ENCODE peak calls at places on chromosomes 7 and 10, in four cellular contexts. One of them, this sample, is unnamed.

GRCh38 chr10:14602807-14603538 is 171.7 kb downstream of the FAM107B start:
- DNase-seq in A549: no peak
- DNase-seq in K562: no peak
- DNase-seq in HepG2: no peak
- DNase-seq in this sample: no peak

GRCh38 chr10:73793456-73793855 is 8.1 kb downstream of the ZSWIM8 start:
- DNase-seq in HepG2: no peak
- DNase-seq in A549: no peak
- DNase-seq in K562: no peak
- DNase-seq in this sample: no peak

GRCh38 chr10:129192344-129193128 is 274.5 kb upstream of the MGMT start:
- DNase-seq in K562: no peak
- DNase-seq in HepG2: no peak
- DNase-seq in A549: no peak
- DNase-seq in this sample: no peak

GRCh38 chr7:150567168-150567567 is at the start of gene GIMAP4:
- DNase-seq in K562: no peak
- DNase-seq in A549: no peak
- DNase-seq in HepG2: no peak
- DNase-seq in this sample: no peak

GRCh38 chr10:74891048-74891447 is 64.6 kb downstream of the KAT6B start:
- DNase-seq in A549: no peak
- DNase-seq in HepG2: no peak
- DNase-seq in K562: no peak
- DNase-seq in this sample: no peak

GRCh38 chr10:43452356-43452914 is 15.5 kb downstream of the ZNF487 start:
- DNase-seq in A549: no peak
- DNase-seq in HepG2: no peak
- DNase-seq in K562: no peak
- DNase-seq in this sample: no peak

GRCh38 chr7:12322287-12322902 is 81.3 kb downstream of the VWDE start:
- DNase-seq in A549: no peak
- DNase-seq in K562: no peak
- DNase-seq in HepG2: peak; percentile 3
- DNase-seq in this sample: no peak

GRCh38 chr7:112009081-112009480 is 197.1 kb downstream of the DOCK4 start:
- DNase-seq in K562: no peak
- DNase-seq in A549: no peak
- DNase-seq in HepG2: peak; percentile 43
- DNase-seq in this sample: no peak

GRCh38 chr10:119383174-119383856 is 159.2 kb downstream of the RGS10 start:
- DNase-seq in K562: no peak
- DNase-seq in HepG2: no peak
- DNase-seq in A549: no peak
- DNase-seq in this sample: no peak

GRCh38 chr7:30727061-30727945 is 24.6 kb upstream of the INMT start:
- DNase-seq in A549: no peak
- DNase-seq in HepG2: no peak
- DNase-seq in K562: no peak
- DNase-seq in this sample: no peak

GRCh38 chr10:129342385-129342784 is 124.7 kb upstream of the MGMT start:
- DNase-seq in A549: no peak
- DNase-seq in HepG2: no peak
- DNase-seq in K562: no peak
- DNase-seq in this sample: no peak

GRCh38 chr7:47622946-47623640 is 41.2 kb upstream of the TNS3 start:
- DNase-seq in K562: no peak
- DNase-seq in HepG2: peak; percentile 89
- DNase-seq in A549: no peak
- DNase-seq in this sample: no peak

GRCh38 chr10:92239600-92240288 is 51.1 kb downstream of the CPEB3 start:
- DNase-seq in K562: no peak
- DNase-seq in A549: peak; percentile 25
- DNase-seq in HepG2: no peak
- DNase-seq in this sample: peak; percentile 60

GRCh38 chr10:24700911-24701310 is 22.8 kb downstream of the ARHGAP21 start:
- DNase-seq in HepG2: no peak
- DNase-seq in K562: no peak
- DNase-seq in A549: no peak
- DNase-seq in this sample: no peak

GRCh38 chr7:151851160-151851751 is 25.7 kb downstream of the PRKAG2 start:
- DNase-seq in K562: no peak
- DNase-seq in HepG2: no peak
- DNase-seq in A549: no peak
- DNase-seq in this sample: peak; percentile 4

GRCh38 chr10:52378124-52378523 is 64.0 kb downstream of the DKK1 start:
- DNase-seq in A549: no peak
- DNase-seq in K562: no peak
- DNase-seq in HepG2: peak; percentile 88
- DNase-seq in this sample: no peak

GRCh38 chr7:48295572-48295971 is 124.3 kb downstream of the ABCA13 start:
- DNase-seq in A549: no peak
- DNase-seq in HepG2: no peak
- DNase-seq in K562: no peak
- DNase-seq in this sample: no peak

GRCh38 chr10:116888380-116889055 is 39.2 kb downstream of the ENO4 start:
- DNase-seq in HepG2: peak; percentile 4
- DNase-seq in A549: peak; percentile 64
- DNase-seq in K562: no peak
- DNase-seq in this sample: peak; percentile 27

GRCh38 chr10:60466267-60467201 is 76.9 kb upstream of the ANK3 start:
- DNase-seq in K562: no peak
- DNase-seq in A549: no peak
- DNase-seq in HepG2: no peak
- DNase-seq in this sample: no peak

GRCh38 chr7:30906014-30906413 is 5.6 kb upstream of the AQP1 start:
- DNase-seq in A549: no peak
- DNase-seq in HepG2: no peak
- DNase-seq in K562: no peak
- DNase-seq in this sample: no peak

GRCh38 chr10:90965720-90966119 is 44.8 kb upstream of the ANKRD1 start:
- DNase-seq in A549: no peak
- DNase-seq in K562: no peak
- DNase-seq in HepG2: no peak
- DNase-seq in this sample: no peak

GRCh38 chr10:14660872-14661271 is 113.8 kb downstream of the FAM107B start:
- DNase-seq in HepG2: no peak
- DNase-seq in A549: no peak
- DNase-seq in K562: no peak
- DNase-seq in this sample: no peak

GRCh38 chr7:17680026-17680425 is 260.3 kb downstream of the SNX13 start:
- DNase-seq in K562: no peak
- DNase-seq in A549: peak; percentile 15
- DNase-seq in HepG2: no peak
- DNase-seq in this sample: no peak

GRCh38 chr7:23523486-23524075 is 8.2 kb downstream of the TRA2A start:
- DNase-seq in A549: no peak
- DNase-seq in K562: no peak
- DNase-seq in HepG2: no peak
- DNase-seq in this sample: no peak

GRCh38 chr10:122162566-122163181 is 108.4 kb upstream of the BTBD16 start:
- DNase-seq in K562: no peak
- DNase-seq in HepG2: peak; percentile 18
- DNase-seq in A549: no peak
- DNase-seq in this sample: no peak

GRCh38 chr10:88216976-88217375 is 353.6 kb downstream of the PTEN start:
- DNase-seq in A549: no peak
- DNase-seq in K562: no peak
- DNase-seq in HepG2: no peak
- DNase-seq in this sample: no peak

GRCh38 chr7:69654849-69655707 is 56.8 kb downstream of the AUTS2 start:
- DNase-seq in K562: no peak
- DNase-seq in HepG2: no peak
- DNase-seq in A549: no peak
- DNase-seq in this sample: no peak

GRCh38 chr7:33707427-33707826 is 197.9 kb upstream of the BMPER start:
- DNase-seq in A549: no peak
- DNase-seq in K562: no peak
- DNase-seq in HepG2: no peak
- DNase-seq in this sample: no peak

GRCh38 chr7:148916186-148916585 is 32.1 kb upstream of the EZH2 start:
- DNase-seq in A549: no peak
- DNase-seq in HepG2: no peak
- DNase-seq in K562: no peak
- DNase-seq in this sample: no peak

GRCh38 chr7:5766321-5766761 is 15.1 kb downstream of the RNF216 start:
- DNase-seq in A549: no peak
- DNase-seq in HepG2: no peak
- DNase-seq in K562: no peak
- DNase-seq in this sample: no peak

GRCh38 chr7:333399-333776 is 43.4 kb downstream of the FOXL3 start:
- DNase-seq in K562: no peak
- DNase-seq in HepG2: peak; percentile 63
- DNase-seq in A549: peak; percentile 25
- DNase-seq in this sample: no peak

GRCh38 chr7:330554-331230 is 40.7 kb downstream of the FOXL3 start:
- DNase-seq in A549: no peak
- DNase-seq in HepG2: no peak
- DNase-seq in K562: no peak
- DNase-seq in this sample: no peak

GRCh38 chr7:332646-333398 is 42.9 kb downstream of the FOXL3 start:
- DNase-seq in A549: peak; percentile 81
- DNase-seq in K562: peak; percentile 88
- DNase-seq in HepG2: peak; percentile 60
- DNase-seq in this sample: peak; percentile 92

GRCh38 chr7:329691-330281 is 39.8 kb downstream of the FOXL3 start:
- DNase-seq in HepG2: no peak
- DNase-seq in A549: no peak
- DNase-seq in K562: no peak
- DNase-seq in this sample: no peak

GRCh38 chr7:332020-332517 is 42.1 kb downstream of the FOXL3 start:
- DNase-seq in HepG2: no peak
- DNase-seq in A549: no peak
- DNase-seq in K562: no peak
- DNase-seq in this sample: no peak
- TF ChIP-seq NR3C1 in HepG2: no peak
- TF ChIP-seq NR3C1 in A549: no peak
- TF ChIP-seq NR3C1 in K562: no peak
- TF ChIP-seq NR3C1 in this sample: no peak

GRCh38 chr10:30387646-30388243 is 38.7 kb upstream of the MTPAP start:
- DNase-seq in K562: no peak
- DNase-seq in A549: no peak
- DNase-seq in HepG2: peak; percentile 35
- DNase-seq in this sample: no peak

GRCh38 chr10:30390207-30390606 is 41.1 kb upstream of the MTPAP start:
- DNase-seq in HepG2: peak; percentile 22
- DNase-seq in K562: no peak
- DNase-seq in A549: no peak
- DNase-seq in this sample: no peak

GRCh38 chr10:30386801-30387588 is 37.9 kb upstream of the MTPAP start:
- DNase-seq in HepG2: no peak
- DNase-seq in K562: no peak
- DNase-seq in A549: no peak
- DNase-seq in this sample: no peak

GRCh38 chr10:30391266-30391665 is 42.2 kb upstream of the MTPAP start:
- DNase-seq in K562: no peak
- DNase-seq in A549: no peak
- DNase-seq in HepG2: no peak
- DNase-seq in this sample: no peak

DNA sequence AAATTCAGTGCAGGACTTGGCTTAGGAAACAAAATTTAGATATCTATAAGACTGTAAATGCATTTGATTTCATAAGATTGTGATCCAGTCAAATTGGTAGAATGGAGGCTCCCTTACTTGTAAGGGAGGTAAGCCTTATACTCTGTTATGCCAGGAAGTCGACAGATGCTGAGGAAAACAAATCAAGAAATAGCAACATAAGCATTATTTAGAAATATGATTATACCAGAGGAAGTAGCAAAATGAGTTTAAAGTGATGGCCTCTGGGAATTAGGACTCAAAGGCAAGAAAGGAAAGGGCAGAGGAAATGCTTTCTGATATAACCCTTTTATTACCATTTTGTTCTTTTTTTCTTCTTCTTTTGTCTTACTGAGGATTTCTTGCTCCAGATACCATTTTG is 40.5 kb upstream of the MTPAP start:
- DNase-seq in A549: no peak
- DNase-seq in K562: no peak
- DNase-seq in HepG2: no peak
- DNase-seq in this sample: no peak
- TF ChIP-seq USF2 in A549: no peak
- TF ChIP-seq USF2 in K562: no peak
- TF ChIP-seq USF2 in HepG2: no peak
- TF ChIP-seq USF2 in this sample: no peak

GRCh38 chr10:125661942-125662515 is 20.9 kb downstream of the TEX36 start:
- DNase-seq in K562: peak; percentile 52
- DNase-seq in A549: no peak
- DNase-seq in HepG2: no peak
- DNase-seq in this sample: no peak
- TF ChIP-seq HMGXB4 in K562: no peak
- TF ChIP-seq HMGXB4 in A549: no peak
- TF ChIP-seq HMGXB4 in HepG2: no peak
- TF ChIP-seq HMGXB4 in this sample: no peak

GRCh38 chr10:79479283-79479909 is 32.9 kb upstream of the EIF5AL1 start:
- DNase-seq in A549: no peak
- DNase-seq in HepG2: no peak
- DNase-seq in K562: no peak
- DNase-seq in this sample: no peak

GRCh38 chr10:79483948-79484347 is 28.4 kb upstream of the EIF5AL1 start:
- DNase-seq in A549: no peak
- DNase-seq in HepG2: no peak
- DNase-seq in K562: no peak
- DNase-seq in this sample: no peak

GRCh38 chr10:79482721-79483120 is 29.6 kb upstream of the EIF5AL1 start:
- DNase-seq in HepG2: no peak
- DNase-seq in K562: no peak
- DNase-seq in A549: no peak
- DNase-seq in this sample: no peak

GRCh38 chr10:79484476-79484875 is 27.9 kb upstream of the EIF5AL1 start:
- DNase-seq in K562: no peak
- DNase-seq in A549: no peak
- DNase-seq in HepG2: no peak
- DNase-seq in this sample: no peak

DNA sequence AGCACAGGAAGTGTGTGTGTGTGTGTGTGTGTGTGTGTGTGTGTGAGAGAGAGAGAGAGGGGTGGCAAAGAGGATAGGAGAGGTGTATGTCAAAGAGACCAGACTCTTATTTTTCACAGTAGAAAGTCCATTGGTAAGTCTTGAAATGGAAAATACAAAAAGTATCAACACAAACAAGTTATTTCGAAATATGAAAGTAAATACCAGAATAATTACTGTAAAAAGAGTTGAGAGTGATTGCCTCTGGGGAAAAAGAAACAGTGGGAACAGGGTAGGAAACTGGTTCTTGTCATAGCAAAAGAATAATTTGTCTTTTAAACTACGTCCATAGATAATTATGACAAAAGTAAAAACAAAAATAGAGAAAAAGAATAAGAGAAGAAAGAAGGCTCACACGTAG is 29.0 kb upstream of the EIF5AL1 start:
- DNase-seq in A549: no peak
- DNase-seq in HepG2: no peak
- DNase-seq in K562: no peak
- DNase-seq in this sample: no peak
- TF ChIP-seq NR3C1 in A549: no peak
- TF ChIP-seq NR3C1 in HepG2: no peak
- TF ChIP-seq NR3C1 in K562: no peak
- TF ChIP-seq NR3C1 in this sample: no peak

GRCh38 chr10:70381491-70382421 is 669 bp downstream of the LRRC20 start:
- DNase-seq in HepG2: no peak
- DNase-seq in A549: peak; percentile 59
- DNase-seq in K562: peak; percentile 69
- DNase-seq in this sample: peak; percentile 62
- TF ChIP-seq USF2 in HepG2: no peak
- TF ChIP-seq USF2 in A549: no peak
- TF ChIP-seq USF2 in K562: no peak
- TF ChIP-seq USF2 in this sample: no peak

This sample was measured in WTC11.